ENCODE peak calls at places on chromosomes 11 and 22, in six cellular contexts. M, K, T, V, N and P are unnamed samples.

GRCh38 chr11:70577258-70577603 is 178.9 kb downstream of the CTTN start:
- DNase-seq in V (no peak), M (no peak), N (no peak), T (no peak), K (no peak), P (no peak)

GRCh38 chr11:124717786-124718634 is 21.7 kb upstream of the NRGN start:
- DNase-seq in M (no peak), V (peak), N (peak), K (no peak), T (no peak), P (peak)

GRCh38 chr11:47399860-47400812 is 8.3 kb upstream of the SLC39A13 start:
- DNase-seq in T (no peak), V (no peak), M (peak), N (no peak), K (no peak), P (no peak)

GRCh38 chr11:58629857-58630256 is 7.4 kb downstream of the CNTF start:
- DNase-seq in M (peak), T (peak), N (peak), K (peak), V (peak), P (peak)

GRCh38 chr11:117286588-117286987 is 4.6 kb upstream of the BACE1-AS start:
- DNase-seq in N (no peak), M (no peak), K (no peak), V (no peak), T (no peak), P (no peak)

GRCh38 chr22:47695176-47695575 is 932.7 kb downstream of the TBC1D22A start:
- DNase-seq in V (no peak), N (no peak), K (no peak), M (peak), T (no peak), P (no peak)

GRCh38 chr11:133695376-133695775 is 149.9 kb downstream of the SPATA19 start:
- DNase-seq in V (no peak), M (no peak), K (no peak), N (no peak), T (no peak), P (no peak)

GRCh38 chr22:37213941-37214340 is 1.7 kb upstream of the SSTR3 start:
- DNase-seq in N (no peak), M (no peak), T (no peak), K (no peak), V (no peak), P (no peak)

GRCh38 chr11:16893456-16894076 is 120.6 kb downstream of the PLEKHA7 start:
- DNase-seq in N (no peak), V (no peak), K (peak), M (no peak), T (no peak), P (no peak)

GRCh38 chr11:10293423-10294288 is at the start of gene SBF2:
- DNase-seq in M (peak), N (peak), T (no peak), V (peak), K (peak), P (peak)

GRCh38 chr11:8871283-8871775 is 39.7 kb upstream of the AKIP1 start:
- DNase-seq in V (peak), K (peak), N (peak), T (no peak), M (no peak), P (peak)

GRCh38 chr22:47307326-47307725 is 544.9 kb downstream of the TBC1D22A start:
- DNase-seq in V (no peak), T (no peak), N (peak), K (no peak), M (no peak), P (peak)

GRCh38 chr11:120565436-120566155 is 54.0 kb downstream of the GRIK4 start:
- DNase-seq in V (peak), M (no peak), T (no peak), N (peak), K (no peak), P (no peak)

GRCh38 chr22:40512426-40513136 is 123.9 kb downstream of the MRTFA start:
- DNase-seq in N (peak), V (peak), T (peak), K (no peak), M (no peak), P (peak)

GRCh38 chr11:125165111-125165663 is 636 bp downstream of the PKNOX2 start:
- DNase-seq in M (no peak), V (peak), K (peak), T (no peak), N (peak), P (peak)

GRCh38 chr22:45600791-45601730 is 70.6 kb upstream of the ATXN10 start:
- DNase-seq in M (no peak), T (no peak), K (no peak), N (peak), V (peak), P (peak)

GRCh38 chr11:64559351-64560138 is 31.5 kb upstream of the SLC22A12 start:
- DNase-seq in M (no peak), T (no peak), K (no peak), V (no peak), N (no peak), P (no peak)

GRCh38 chr11:79080506-79080905 is 360.3 kb downstream of the TENM4 start:
- DNase-seq in V (no peak), T (no peak), N (no peak), M (no peak), K (no peak), P (peak)

GRCh38 chr11:46686886-46687810 is 13.3 kb downstream of the ARHGAP1 start:
- DNase-seq in K (no peak), N (peak), T (no peak), V (peak), M (no peak), P (peak)

GRCh38 chr11:112459001-112459400 is 198.3 kb upstream of the PLET1 start:
- DNase-seq in M (no peak), N (no peak), K (no peak), V (peak), T (no peak), P (no peak)

GRCh38 chr11:19817870-19818269 is 105.2 kb downstream of the NAV2 start:
- DNase-seq in V (no peak), N (no peak), K (no peak), M (no peak), T (no peak), P (no peak)

GRCh38 chr11:24478718-24479117 is 18.1 kb upstream of the LUZP2 start:
- DNase-seq in M (no peak), N (no peak), T (no peak), V (no peak), K (no peak), P (no peak)

GRCh38 chr22:35140879-35141745 is 75.2 kb downstream of the ISX start:
- DNase-seq in V (no peak), T (no peak), K (no peak), M (peak), N (no peak), P (no peak)

GRCh38 chr22:24011735-24012068 is 598 bp downstream of the CABIN1 start:
- DNase-seq in K (peak), M (no peak), T (no peak), N (peak), V (peak), P (no peak)

GRCh38 chr11:12189543-12190235 is 79.3 kb downstream of the MICAL2 start:
- DNase-seq in V (no peak), K (no peak), M (peak), N (no peak), T (no peak), P (no peak)

GRCh38 chr11:45894555-45895247 is 9.2 kb downstream of the MAPK8IP1 start:
- DNase-seq in M (no peak), T (no peak), V (no peak), N (no peak), K (no peak), P (no peak)

GRCh38 chr11:2751523-2752203 is 51.9 kb upstream of the KCNQ1OT1 start:
- DNase-seq in V (no peak), N (no peak), T (no peak), M (no peak), K (no peak), P (no peak)

GRCh38 chr22:46551321-46551720 is 13.9 kb upstream of the CELSR1 start:
- DNase-seq in M (no peak), N (no peak), T (no peak), K (no peak), V (no peak), P (no peak)

GRCh38 chr22:23269441-23270211 is 89.3 kb downstream of the BCR start:
- DNase-seq in K (no peak), M (peak), V (no peak), T (no peak), N (no peak), P (no peak)

GRCh38 chr11:61897387-61898246 is 6.3 kb upstream of the FADS3 start:
- DNase-seq in K (peak), V (peak), M (peak), N (peak), T (no peak), P (peak)

GRCh38 chr11:112374486-112375140 is 114.0 kb upstream of the PLET1 start:
- DNase-seq in T (no peak), V (no peak), N (no peak), M (no peak), K (no peak), P (no peak)

GRCh38 chr22:30828187-30829155 is 133.8 kb downstream of the OSBP2 start:
- DNase-seq in N (no peak), V (no peak), M (no peak), K (no peak), T (no peak), P (no peak)

GRCh38 chr22:38750638-38751037 is 5.2 kb downstream of the SUN2 start:
- DNase-seq in V (no peak), M (no peak), T (no peak), K (no peak), N (no peak), P (no peak)
- TF ChIP-seq CTCF in V (no peak), M (no peak), T (no peak), K (no peak), N (no peak), P (no peak)

GRCh38 chr11:65898656-65899355 is 1.4 kb downstream of the FOSL1 start:
- DNase-seq in M (no peak), N (no peak), K (no peak), V (peak), T (no peak), P (peak)
- H3K4me3 ChIP-seq in M (peak), N (peak), K (no peak), V (peak), T (peak), P (peak)

DNA sequence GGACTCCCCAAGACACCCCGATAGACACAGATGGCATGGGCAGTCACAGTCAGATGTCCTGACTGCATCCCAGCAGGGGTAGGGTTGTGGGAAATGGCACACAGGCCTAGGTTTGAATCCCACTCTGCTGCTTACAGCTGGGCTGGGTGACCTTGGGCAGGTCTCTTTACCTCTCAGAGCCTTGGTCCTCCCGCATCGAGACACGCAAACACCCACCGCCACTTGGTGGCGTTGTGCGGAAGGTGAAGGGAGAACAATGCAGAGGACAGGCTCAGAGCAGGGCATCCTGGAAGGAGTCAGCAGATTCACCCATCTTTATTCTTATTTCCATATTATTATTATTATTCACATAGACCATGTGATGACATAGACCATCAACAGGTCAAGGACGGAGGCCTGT is 140.5 kb downstream of the MIAT start:
- DNase-seq in M (peak), V (no peak), N (no peak), T (no peak), K (no peak), P (no peak)
- TF ChIP-seq CTCF in M (no peak), V (no peak), N (no peak), T (no peak), K (no peak), P (no peak)

GRCh38 chr11:33894402-33894754 is 2.5 kb upstream of the LMO2 start:
- DNase-seq in V (no peak), K (no peak), M (no peak), N (no peak), T (no peak), P (no peak)

GRCh38 chr11:33892906-33893594 is 1.2 kb upstream of the LMO2 start:
- DNase-seq in M (no peak), N (peak), T (no peak), V (no peak), K (no peak), P (no peak)

GRCh38 chr11:33891714-33892327 is at the start of gene LMO2:
- DNase-seq in V (no peak), M (no peak), N (no peak), K (no peak), T (no peak), P (no peak)

GRCh38 chr11:33895752-33896137 is 3.9 kb upstream of the LMO2 start:
- DNase-seq in V (no peak), T (no peak), K (no peak), M (no peak), N (no peak), P (no peak)

GRCh38 chr11:33893711-33894401 is 2.0 kb upstream of the LMO2 start:
- DNase-seq in N (peak), M (peak), K (no peak), V (peak), T (no peak), P (peak)
- H3K4me3 ChIP-seq in N (no peak), M (peak), K (no peak), V (no peak), T (no peak), P (no peak)

GRCh38 chr11:128627666-128628342 is 40.4 kb upstream of the ETS1 start:
- DNase-seq in T (no peak), K (no peak), M (peak), N (no peak), V (no peak), P (no peak)
- TF ChIP-seq CTCF in T (no peak), K (no peak), M (peak), N (no peak), V (peak), P (peak)

DNA sequence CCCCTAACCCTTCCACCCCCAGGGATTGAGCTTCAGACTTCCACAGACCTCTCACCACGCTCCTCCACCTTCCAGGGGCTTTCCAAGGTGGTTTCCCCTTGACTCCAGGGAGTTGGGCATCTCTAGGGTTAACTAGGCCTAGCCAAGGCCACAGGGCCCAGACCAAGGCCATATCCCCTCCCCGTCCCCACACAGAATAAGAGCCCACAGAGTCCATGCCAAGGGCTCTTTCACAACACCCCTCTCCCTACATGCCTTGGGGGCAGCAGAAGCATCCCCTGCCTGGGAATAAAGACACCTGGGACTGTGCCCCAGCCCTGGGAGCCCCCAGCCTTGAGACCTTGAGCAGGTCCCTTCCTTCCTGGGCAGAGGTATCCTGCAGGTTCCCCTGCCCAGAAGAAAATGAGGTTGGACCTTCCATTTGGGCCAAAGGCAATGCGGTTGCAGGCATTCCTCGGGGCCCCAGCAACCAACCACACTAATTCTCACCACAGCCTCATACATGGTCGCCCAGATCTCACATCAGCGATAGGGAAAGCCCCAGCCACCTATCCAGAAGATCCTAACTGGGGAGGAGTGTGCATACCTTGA is 1.8 kb downstream of the GDPD5 start:
- DNase-seq in N (no peak), M (peak), K (peak), V (no peak), T (no peak), P (no peak)
- H3K4me3 ChIP-seq in N (no peak), M (no peak), K (no peak), V (no peak), T (peak), P (no peak)

GRCh38 chr11:3892156-3892555 is 36.7 kb downstream of the STIM1 start:
- DNase-seq in V (no peak), M (no peak), T (no peak), K (no peak), N (no peak), P (no peak)
- TF ChIP-seq CTCF in V (no peak), M (no peak), T (no peak), K (no peak), N (no peak), P (no peak)

GRCh38 chr11:122984186-122985011 is 2.8 kb upstream of the BSX start:
- DNase-seq in N (no peak), M (peak), T (no peak), K (no peak), V (peak), P (peak)

GRCh38 chr11:122979815-122980656 is 1.6 kb downstream of the BSX start:
- DNase-seq in K (no peak), V (no peak), N (no peak), T (no peak), M (no peak), P (no peak)

GRCh38 chr11:122979103-122979814 is 2.4 kb downstream of the BSX start:
- DNase-seq in K (no peak), T (no peak), M (no peak), V (no peak), N (no peak), P (no peak)

GRCh38 chr11:122981388-122982264 is at the start of gene BSX:
- DNase-seq in V (peak), T (no peak), M (peak), K (peak), N (peak), P (peak)

GRCh38 chr11:122983438-122984185 is 2.0 kb upstream of the BSX start:
- DNase-seq in K (no peak), V (no peak), M (no peak), N (no peak), T (no peak), P (no peak)
- H3K4me3 ChIP-seq in K (no peak), V (peak), M (peak), N (peak), T (peak), P (peak)

DNA sequence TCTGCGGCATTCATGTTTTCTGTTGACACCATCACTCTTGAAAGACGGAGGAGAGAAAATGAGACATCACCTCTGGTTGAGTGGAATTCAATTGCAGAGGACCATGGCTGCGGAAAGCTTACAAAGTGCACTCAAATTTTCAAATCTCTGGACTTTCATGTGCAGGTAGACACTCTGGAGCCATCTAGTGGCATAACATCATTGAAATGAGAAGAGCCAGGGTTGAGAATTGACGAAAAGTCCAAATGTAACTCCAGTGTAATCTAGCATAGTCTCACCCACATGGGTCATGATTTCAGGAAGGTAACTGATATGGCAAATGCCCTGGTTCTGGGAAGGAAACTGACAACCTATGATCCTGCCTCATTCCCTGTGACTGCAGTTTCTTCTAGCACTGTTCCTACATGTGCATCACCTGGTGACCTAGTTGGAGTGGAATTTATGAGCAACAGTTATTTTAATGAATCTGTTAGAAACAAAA is 687.8 kb downstream of the KCNA4 start:
- DNase-seq in M (peak), N (peak), V (peak), K (no peak), T (no peak), P (peak)
- TF ChIP-seq CTCF in M (peak), N (peak), V (peak), K (no peak), T (peak), P (peak)